ENCODE peak calls at places on chromosomes 4 and X, in ten cellular contexts. G, U, P, K, Z, X, V, Y, D and O are unnamed samples.

GRCh38 chrX:103533428-103534216 is 14.3 kb upstream of the RAB40A start:
- DNase-seq in Y (peak), G (peak), U (peak), K (peak), X (peak), D (peak), P (peak), Z (peak), V (peak), O (peak)

GRCh38 chrX:37993857-37994619 is 12.3 kb upstream of the SYTL5 start:
- DNase-seq in G (no peak), X (no peak), P (no peak), V (peak), K (peak), D (no peak), Y (no peak), Z (no peak), U (no peak), O (peak)

GRCh38 chr4:120829113-120829831 is 93.3 kb downstream of the PRDM5 start:
- DNase-seq in U (no peak), X (peak), G (no peak), V (no peak), D (no peak), Z (no peak), K (no peak), Y (no peak), P (peak), O (no peak)

GRCh38 chr4:129926936-129927335 is 831.0 kb downstream of the C4orf33 start:
- DNase-seq in G (no peak), K (peak), V (peak), U (no peak), Z (no peak), Y (no peak), X (no peak), D (no peak), P (no peak), O (no peak)

GRCh38 chr4:1601533-1601835 is 82.6 kb downstream of the FAM53A start:
- DNase-seq in G (no peak), K (no peak), X (no peak), P (no peak), D (no peak), U (no peak), V (no peak), Z (no peak), Y (no peak), O (no peak)

GRCh38 chr4:150573534-150573933 is 8.4 kb upstream of the MAB21L2 start:
- DNase-seq in P (peak), K (no peak), Z (no peak), U (no peak), G (no peak), D (no peak), X (peak), Y (no peak), V (no peak), O (peak)

GRCh38 chr4:179095585-179096228 is 1653.5 kb upstream of the AGA start:
- DNase-seq in Y (no peak), Z (no peak), P (peak), G (no peak), U (no peak), K (peak), D (no peak), V (peak), X (no peak), O (peak)

GRCh38 chr4:116531870-116532269 is 553.5 kb downstream of the TRAM1L1 start:
- DNase-seq in Y (no peak), P (peak), G (no peak), D (no peak), U (no peak), X (no peak), V (no peak), K (peak), Z (no peak), O (peak)